ENCODE peak calls at places on chromosomes 16 and 17, in six cellular contexts. E, Z, W, T, L and S are unnamed samples.

GRCh38 chr17:48639136-48639535 is 13.0 kb upstream of the HOXB9 start:
- DNase-seq in E (peak), L (no peak), W (no peak), Z (no peak), T (no peak), S (no peak)

GRCh38 chr16:66135376-66135775 is 231.1 kb upstream of the CDH5 start:
- DNase-seq in E (no peak), L (no peak), Z (peak), T (peak), W (no peak), S (no peak)

GRCh38 chr17:3474212-3474611 is 1.6 kb upstream of the ASPA start:
- DNase-seq in Z (no peak), L (no peak), E (peak), W (no peak), T (no peak), S (no peak)

GRCh38 chr16:87392823-87393679 is 915 bp downstream of the MAP1LC3B start:
- DNase-seq in E (peak), Z (peak), L (peak), W (peak), T (no peak), S (no peak)

GRCh38 chr17:81285179-81285878 is 9.8 kb downstream of the SLC38A10 start:
- DNase-seq in E (no peak), T (peak), Z (peak), L (no peak), W (peak), S (peak)

GRCh38 chr17:58084317-58084981 is 1.2 kb downstream of the DYNLL2 start:
- DNase-seq in Z (peak), E (peak), L (peak), T (no peak), W (peak), S (no peak)

GRCh38 chr17:74128456-74128855 is 75.0 kb upstream of the RPL38 start:
- DNase-seq in E (no peak), L (no peak), W (no peak), Z (no peak), T (no peak), S (peak)

GRCh38 chr16:2054543-2055245 is 6.9 kb downstream of the TSC2 start:
- DNase-seq in W (peak), Z (no peak), E (no peak), T (no peak), L (no peak), S (no peak)

GRCh38 chr16:14489460-14489859 is 140.6 kb downstream of the PARN start:
- DNase-seq in E (peak), W (no peak), L (peak), T (no peak), Z (no peak), S (no peak)

GRCh38 chr17:1515640-1516402 is 591 bp downstream of the INPP5K start:
- DNase-seq in T (no peak), E (peak), L (peak), W (peak), Z (peak), S (no peak)

GRCh38 chr16:24538756-24539294 is 541 bp upstream of the RBBP6 start:
- DNase-seq in L (no peak), T (no peak), W (peak), E (no peak), Z (no peak), S (no peak)

GRCh38 chr16:68242926-68243858 is 2.0 kb upstream of the PLA2G15 start:
- DNase-seq in E (no peak), Z (no peak), L (no peak), W (no peak), T (no peak), S (no peak)

GRCh38 chr17:73359987-73360410 is 48.2 kb upstream of the CDC42EP4 start:
- DNase-seq in W (peak), T (no peak), E (no peak), Z (no peak), L (peak), S (no peak)

GRCh38 chr16:77043076-77043475 is 147.9 kb upstream of the MON1B start:
- DNase-seq in Z (no peak), W (no peak), T (no peak), L (peak), E (peak), S (no peak)

GRCh38 chr16:14232106-14232890 is 161.2 kb downstream of the MRTFB start:
- DNase-seq in T (no peak), W (no peak), E (no peak), L (no peak), Z (no peak), S (no peak)

GRCh38 chr16:51009813-51010212 is 141.3 kb downstream of the SALL1 start:
- DNase-seq in E (no peak), W (no peak), L (no peak), Z (no peak), T (no peak), S (no peak)

GRCh38 chr16:17348042-17348783 is 122.5 kb downstream of the XYLT1 start:
- DNase-seq in W (no peak), E (no peak), Z (peak), L (no peak), T (no peak), S (no peak)

GRCh38 chr17:72587773-72588511 is 467.1 kb downstream of the SOX9 start:
- DNase-seq in Z (no peak), W (no peak), L (no peak), T (no peak), E (peak), S (no peak)

GRCh38 chr17:55635253-55635766 is 87.4 kb downstream of the TMEM100 start:
- DNase-seq in L (peak), T (no peak), Z (no peak), W (no peak), E (no peak), S (no peak)

GRCh38 chr16:86772671-86773338 is 194.5 kb downstream of the FOXL1 start:
- DNase-seq in L (no peak), T (no peak), Z (no peak), W (no peak), E (no peak), S (peak)

GRCh38 chr17:7404737-7405412 is 978 bp upstream of the TMEM256 start:
- DNase-seq in Z (no peak), W (peak), E (no peak), L (peak), T (peak), S (peak)

GRCh38 chr17:80761421-80761871 is 216.8 kb downstream of the RPTOR start:
- DNase-seq in Z (no peak), E (no peak), L (no peak), W (no peak), T (no peak), S (no peak)

DNA sequence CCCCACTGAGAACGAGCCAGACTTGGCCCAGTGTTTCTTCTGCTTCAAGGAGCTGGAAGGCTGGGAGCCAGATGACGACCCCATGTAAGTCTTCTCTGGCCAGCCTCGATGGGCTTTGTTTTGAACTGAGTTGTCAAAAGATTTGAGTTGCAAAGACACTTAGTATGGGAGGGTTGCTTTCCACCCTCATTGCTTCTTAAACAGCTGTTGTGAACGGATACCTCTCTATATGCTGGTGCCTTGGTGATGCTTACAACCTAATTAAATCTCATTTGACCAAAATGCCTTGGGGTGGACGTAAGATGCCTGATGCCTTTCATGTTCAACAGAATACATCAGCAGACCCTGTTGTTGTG is 631 bp downstream of the BIRC5 start:
- DNase-seq in Z (no peak), W (no peak), L (no peak), E (no peak), T (no peak), S (no peak)
- H3K4me3 ChIP-seq in Z (no peak), W (peak), L (peak), E (peak), T (peak), S (peak)

GRCh38 chr17:40364906-40365305 is 369 bp upstream of the GJD3 start:
- DNase-seq in L (no peak), E (no peak), Z (no peak), T (no peak), W (no peak), S (no peak)

GRCh38 chr17:40369923-40370322 is 5.4 kb upstream of the GJD3 start:
- DNase-seq in T (no peak), W (no peak), Z (no peak), E (no peak), L (no peak), S (peak)

GRCh38 chr17:40364121-40364861 is at the start of gene GJD3:
- DNase-seq in E (no peak), Z (no peak), T (no peak), L (peak), W (no peak), S (peak)

GRCh38 chr17:40366076-40366860 is 1.7 kb upstream of the GJD3 start:
- DNase-seq in W (no peak), T (no peak), L (no peak), Z (no peak), E (no peak), S (peak)

GRCh38 chr17:40366861-40367518 is 2.5 kb upstream of the GJD3 start:
- DNase-seq in W (no peak), E (no peak), T (no peak), Z (no peak), L (no peak), S (peak)
- TF ChIP-seq EP300 in W (no peak), E (no peak), T (no peak), Z (no peak), L (no peak), S (no peak)

DNA sequence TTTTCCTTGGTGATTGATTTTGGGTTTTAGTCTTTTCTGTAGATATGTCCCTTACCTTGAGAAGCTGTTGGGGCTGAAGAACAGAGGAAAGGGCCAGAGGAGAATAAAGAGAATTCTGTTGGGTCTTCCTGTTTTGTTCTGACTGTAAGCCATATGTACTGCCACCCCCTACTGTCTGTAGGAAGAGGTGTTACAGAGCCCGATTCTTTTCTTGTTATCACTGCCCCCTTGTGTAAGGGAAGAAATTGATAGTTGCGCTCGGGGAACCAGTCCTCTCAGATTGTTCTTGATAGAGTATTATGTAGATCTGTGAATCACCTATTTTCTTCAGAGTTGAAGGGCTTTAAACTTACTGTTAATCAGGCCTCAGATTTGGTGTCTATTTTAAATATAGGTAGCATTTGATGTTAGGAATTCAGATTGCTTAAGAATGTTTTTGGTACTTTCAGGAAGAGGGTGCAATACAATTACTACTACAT is 2.4 kb downstream of the TANC2 start:
- DNase-seq in Z (no peak), W (peak), T (no peak), E (peak), L (peak), S (no peak)
- H3K4me3 ChIP-seq in Z (no peak), W (no peak), T (no peak), E (peak), L (peak), S (no peak)

DNA sequence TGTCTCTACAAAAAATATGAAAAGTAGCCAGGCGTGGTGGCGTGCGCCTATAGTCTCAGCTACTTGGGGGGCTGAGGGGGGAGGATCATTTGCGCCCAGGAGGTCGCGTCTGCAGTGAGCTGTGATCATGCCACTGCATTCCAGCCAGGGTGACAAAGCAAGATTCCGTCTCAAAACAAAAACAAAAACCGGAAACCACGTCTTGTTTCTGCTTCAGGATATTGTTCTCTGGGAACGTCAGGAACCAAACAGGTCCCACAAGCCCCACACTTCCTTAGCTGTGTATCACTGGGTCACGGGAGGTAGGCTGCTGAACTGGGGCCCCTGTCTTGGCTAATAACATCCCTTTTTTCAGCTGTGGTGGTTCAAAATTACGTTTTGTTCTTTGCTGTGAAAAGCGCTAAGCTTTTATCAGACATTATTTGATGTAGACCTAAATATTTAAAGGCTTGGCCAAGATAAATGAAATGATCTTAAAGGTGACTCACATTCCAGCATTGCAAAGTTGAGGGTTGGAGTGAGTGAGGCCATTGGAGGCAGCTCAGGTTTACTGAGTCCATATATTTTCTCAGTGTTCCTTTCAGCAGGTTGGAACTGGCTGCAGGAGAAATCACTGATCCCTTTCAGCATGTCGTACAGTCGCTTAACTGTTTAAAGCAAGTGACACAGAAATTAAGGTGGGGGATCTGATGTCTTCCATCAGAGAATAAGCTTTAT is 16.4 kb upstream of the SEC14L1 start:
- DNase-seq in W (peak), T (peak), Z (no peak), L (no peak), E (peak), S (no peak)
- TF ChIP-seq EP300 in W (peak), T (peak), Z (no peak), L (peak), E (peak), S (peak)

GRCh38 chr16:81739503-81739902 is 39.6 kb upstream of the PLCG2 start:
- DNase-seq in T (no peak), E (no peak), L (no peak), W (no peak), Z (no peak), S (no peak)
- H3K4me3 ChIP-seq in T (no peak), E (no peak), L (no peak), W (no peak), Z (no peak), S (no peak)

DNA sequence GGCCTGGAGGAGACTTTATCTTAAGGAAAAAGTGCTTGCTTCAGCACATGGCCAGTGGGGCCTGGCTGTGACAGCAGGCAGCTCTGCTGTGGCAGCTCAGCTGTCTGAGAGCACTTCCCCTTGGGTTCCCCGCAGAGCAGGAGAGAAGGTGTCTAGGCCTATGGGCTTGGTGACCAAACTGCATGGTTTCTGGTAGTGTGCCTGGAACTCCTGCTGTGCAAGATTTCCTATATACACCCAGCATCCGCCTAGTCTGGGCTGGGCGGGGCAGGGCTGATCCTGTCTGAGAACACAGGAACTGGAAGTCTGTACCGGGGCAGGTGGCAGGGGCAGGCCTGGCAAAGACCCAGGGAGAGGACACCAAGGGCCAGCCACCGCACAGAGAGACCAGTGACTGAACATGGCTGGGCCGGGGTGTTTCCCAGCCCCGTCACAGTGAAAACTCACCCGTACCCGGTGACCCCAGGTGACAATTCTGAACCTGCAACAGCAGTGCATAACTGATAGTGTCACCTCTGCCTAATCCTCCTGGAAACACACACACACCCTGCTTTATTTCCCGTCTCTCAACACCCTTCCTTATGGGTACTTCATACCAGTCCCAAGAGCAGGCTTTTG is 39.3 kb downstream of the CHD9 start:
- DNase-seq in L (no peak), Z (no peak), T (no peak), E (peak), W (peak), S (peak)
- TF ChIP-seq EP300 in L (no peak), Z (no peak), T (no peak), E (no peak), W (no peak), S (no peak)

DNA sequence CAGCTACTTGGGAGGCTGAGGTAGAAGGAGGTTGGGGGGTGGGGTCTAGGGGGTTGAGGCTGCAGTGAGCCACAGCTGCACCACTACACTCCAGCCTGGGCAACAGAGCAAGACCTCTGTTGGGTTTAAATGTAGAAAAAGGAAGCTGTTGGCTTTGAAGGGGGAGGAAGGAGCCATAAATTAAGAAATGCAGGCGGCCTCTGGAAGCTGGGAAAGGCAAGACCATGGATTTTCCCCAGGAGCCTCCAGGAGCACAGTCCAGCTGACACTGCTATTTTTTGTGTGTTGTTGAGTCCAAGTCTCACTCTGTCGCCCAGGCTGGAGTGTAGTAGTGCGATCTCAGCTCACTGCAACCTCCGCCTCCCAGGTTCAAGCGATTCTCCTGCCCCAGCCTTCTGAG is 15.9 kb downstream of the LITAF start:
- DNase-seq in Z (no peak), E (no peak), W (no peak), L (no peak), T (no peak), S (no peak)
- H3K4me3 ChIP-seq in Z (no peak), E (no peak), W (no peak), L (no peak), T (no peak), S (no peak)

GRCh38 chr17:71423871-71424546 is 696.8 kb upstream of the SOX9 start:
- DNase-seq in W (no peak), E (peak), T (no peak), L (no peak), Z (no peak), S (no peak)
- TF ChIP-seq EP300 in W (no peak), E (peak), T (no peak), L (peak), Z (no peak), S (no peak)